ENCODE peak calls at places on chromosome 4, in six cellular contexts. H, K, G, R, C and Y are unnamed samples.
A peak's percentile ranks its signal among the peaks of the same experiment; 100 is the strongest.

GRCh38 chr4:76198411-76199237 is 15.0 kb downstream of the SCARB2 start:
- DNase-seq in H (peak; percentile 82), K (peak; percentile 54), G (peak; percentile 87), R (peak; percentile 62), C (peak; percentile 77), Y (peak; percentile 70)

GRCh38 chr4:154640999-154641398 is 28.5 kb upstream of the FGG start:
- DNase-seq in H (no peak), K (no peak), G (no peak), R (no peak), C (no peak), Y (no peak)

GRCh38 chr4:159757471-159757870 is 654.6 kb downstream of the RAPGEF2 start:
- DNase-seq in H (no peak), K (no peak), G (no peak), R (no peak), C (no peak), Y (no peak)

GRCh38 chr4:71126719-71127118 is 133.3 kb downstream of the DCK start:
- DNase-seq in H (peak; percentile 86), K (no peak), G (peak; percentile 94), R (no peak), C (no peak), Y (no peak)

GRCh38 chr4:2795558-2796260 is 2.8 kb downstream of the SH3BP2 start:
- DNase-seq in H (peak; percentile 42), K (peak; percentile 51), G (no peak), R (no peak), C (no peak), Y (peak; percentile 51)

GRCh38 chr4:76702440-76703122 is 195.4 kb downstream of the SOWAHB start:
- DNase-seq in H (no peak), K (no peak), G (no peak), R (no peak), C (no peak), Y (no peak)

GRCh38 chr4:185523862-185524261 is 11.4 kb downstream of the PDLIM3 start:
- DNase-seq in H (no peak), K (no peak), G (no peak), R (no peak), C (no peak), Y (no peak)

GRCh38 chr4:76011700-76012387 is 4.5 kb upstream of the CXCL9 start:
- DNase-seq in H (no peak), K (no peak), G (peak; percentile 92), R (no peak), C (no peak), Y (no peak)

GRCh38 chr4:89949782-89950387 is 55.2 kb downstream of the MMRN1 start:
- DNase-seq in H (no peak), K (no peak), G (peak; percentile 8), R (no peak), C (no peak), Y (no peak)

GRCh38 chr4:114600672-114601071 is 2.1 kb downstream of the UGT8 start:
- DNase-seq in H (no peak), K (no peak), G (no peak), R (no peak), C (no peak), Y (no peak)

GRCh38 chr4:5459236-5459635 is 249.1 kb downstream of the EVC2 start:
- DNase-seq in H (peak; percentile 32), K (no peak), G (no peak), R (no peak), C (no peak), Y (no peak)

GRCh38 chr4:7800996-7801395 is 138.7 kb downstream of the AFAP1 start:
- DNase-seq in H (peak; percentile 34), K (no peak), G (no peak), R (no peak), C (no peak), Y (no peak)

GRCh38 chr4:108168213-108168671 is 490 bp downstream of the LEF1 start:
- DNase-seq in H (no peak), K (no peak), G (peak; percentile 45), R (no peak), C (no peak), Y (no peak)

GRCh38 chr4:169253904-169254303 is 16.9 kb downstream of the SH3RF1 start:
- DNase-seq in H (no peak), K (no peak), G (peak; percentile 75), R (no peak), C (no peak), Y (no peak)

GRCh38 chr4:169256101-169256612 is 14.6 kb downstream of the SH3RF1 start:
- DNase-seq in H (no peak), K (no peak), G (peak; percentile 80), R (no peak), C (no peak), Y (no peak)

GRCh38 chr4:169252339-169253086 is 18.2 kb downstream of the SH3RF1 start:
- DNase-seq in H (no peak), K (no peak), G (no peak), R (no peak), C (no peak), Y (no peak)

GRCh38 chr4:169253087-169253675 is 17.6 kb downstream of the SH3RF1 start:
- DNase-seq in H (no peak), K (no peak), G (no peak), R (no peak), C (no peak), Y (no peak)

GRCh38 chr4:169254546-169254983 is 16.2 kb downstream of the SH3RF1 start:
- DNase-seq in H (no peak), K (no peak), G (peak; percentile 85), R (peak; percentile 53), C (no peak), Y (no peak)
- H3K27ac ChIP-seq in H (no peak overlapping the region), K (peak overlapping the region; percentile 7), G (peak overlapping the region; percentile 70), R (no peak overlapping the region), C (peak overlapping the region; percentile 28), Y (no peak overlapping the region)

GRCh38 chr4:87076690-87077358 is 142.0 kb downstream of the AFF1 start:
- DNase-seq in H (no peak), K (no peak), G (peak; percentile 37), R (no peak), C (no peak), Y (no peak)

GRCh38 chr4:87071401-87071800 is 136.6 kb downstream of the AFF1 start:
- DNase-seq in H (no peak), K (no peak), G (no peak), R (no peak), C (no peak), Y (no peak)

GRCh38 chr4:87073187-87073569 is 138.4 kb downstream of the AFF1 start:
- DNase-seq in H (no peak), K (no peak), G (no peak), R (no peak), C (no peak), Y (no peak)

GRCh38 chr4:87075876-87076275 is 141.1 kb downstream of the AFF1 start:
- DNase-seq in H (no peak), K (no peak), G (no peak), R (no peak), C (no peak), Y (no peak)

DNA sequence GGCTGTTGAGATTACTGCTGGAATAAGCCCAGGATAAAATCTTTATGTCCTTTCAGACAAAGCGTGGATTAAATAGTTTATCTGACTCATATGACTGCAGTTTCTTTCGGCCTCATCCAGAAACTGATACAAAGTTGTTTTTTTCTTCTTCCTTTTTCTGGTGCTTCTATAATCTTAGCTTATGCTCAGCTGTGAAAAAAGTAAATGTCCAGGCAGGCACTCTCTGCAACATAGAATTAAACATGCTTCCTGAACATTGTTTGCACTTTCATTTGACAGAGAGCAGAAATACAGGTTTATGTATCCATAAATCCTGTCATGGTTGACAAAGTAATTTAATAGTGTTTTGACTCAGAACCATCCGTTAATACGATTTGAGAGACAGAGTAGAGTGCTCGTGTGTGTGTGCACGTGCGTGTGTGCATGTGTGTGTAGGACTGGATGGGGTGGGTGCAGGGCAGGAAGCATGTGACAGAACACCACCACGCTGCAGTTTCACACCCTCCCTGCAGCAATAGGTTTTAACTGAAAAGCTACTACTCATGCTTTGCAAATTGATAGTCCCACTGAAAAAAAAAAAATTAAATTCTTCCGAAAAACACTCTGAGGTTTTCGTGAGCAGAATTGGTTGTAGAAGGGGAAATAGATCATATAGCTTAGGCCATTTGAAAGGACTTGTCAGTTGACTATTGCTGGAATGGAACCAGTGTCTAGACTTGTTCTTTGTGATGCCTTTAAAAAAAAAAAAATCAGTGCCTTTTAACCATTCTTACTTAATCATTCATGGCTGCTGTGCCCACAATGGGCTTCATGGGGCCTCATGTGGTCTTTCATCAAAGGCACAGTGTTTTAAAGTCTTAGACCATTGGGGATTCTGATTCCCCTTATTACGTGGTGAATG is 139.0 kb downstream of the AFF1 start:
- DNase-seq in H (peak; percentile 83), K (peak; percentile 65), G (no peak), R (no peak), C (no peak), Y (no peak)
- H3K27ac ChIP-seq in H (peak overlapping the region; percentile 70), K (peak overlapping the region; percentile 27), G (no peak overlapping the region), R (peak overlapping the region; percentile 79), C (peak overlapping the region; percentile 80), Y (peak overlapping the region; percentile 90)

GRCh38 chr4:124712417-124713212 is at the start of gene ANKRD50:
- DNase-seq in H (peak; percentile 85), K (peak; percentile 92), G (peak; percentile 97), R (peak; percentile 86), C (peak; percentile 76), Y (peak; percentile 89)

GRCh38 chr4:124710253-124710849 is 2.2 kb downstream of the ANKRD50 start:
- DNase-seq in H (no peak), K (no peak), G (peak; percentile 47), R (no peak), C (no peak), Y (no peak)

GRCh38 chr4:124711469-124712416 is 789 bp downstream of the ANKRD50 start:
- DNase-seq in H (peak; percentile 69), K (peak; percentile 68), G (peak; percentile 79), R (peak; percentile 64), C (peak; percentile 24), Y (no peak)

GRCh38 chr4:124708517-124709300 is 3.8 kb downstream of the ANKRD50 start:
- DNase-seq in H (no peak), K (no peak), G (no peak), R (no peak), C (no peak), Y (no peak)

DNA sequence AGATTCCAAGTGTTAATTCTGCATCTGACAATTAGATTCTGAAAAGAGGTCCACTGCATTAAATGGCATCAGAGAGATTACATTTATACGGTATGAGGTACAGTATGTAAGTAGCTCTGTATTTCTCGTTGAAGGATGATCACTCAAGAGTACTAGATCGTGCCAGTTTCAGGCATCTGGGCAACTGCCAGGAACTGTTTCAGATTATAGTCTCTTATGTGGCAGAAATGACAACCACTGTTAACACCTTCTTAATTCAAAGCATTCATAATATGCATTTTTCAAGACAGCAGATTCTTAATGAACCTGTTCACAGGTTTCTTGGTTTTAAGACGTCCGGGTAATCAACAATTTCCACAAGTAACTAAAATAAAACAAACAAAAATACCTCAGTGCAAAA is 1.6 kb downstream of the ANKRD50 start:
- DNase-seq in H (no peak), K (no peak), G (peak; percentile 41), R (no peak), C (no peak), Y (peak; percentile 11)
- H3K27ac ChIP-seq in H (no peak overlapping the region), K (peak overlapping the region; percentile 93), G (peak overlapping the region; percentile 99), R (no peak overlapping the region), C (no peak overlapping the region), Y (no peak overlapping the region)

DNA sequence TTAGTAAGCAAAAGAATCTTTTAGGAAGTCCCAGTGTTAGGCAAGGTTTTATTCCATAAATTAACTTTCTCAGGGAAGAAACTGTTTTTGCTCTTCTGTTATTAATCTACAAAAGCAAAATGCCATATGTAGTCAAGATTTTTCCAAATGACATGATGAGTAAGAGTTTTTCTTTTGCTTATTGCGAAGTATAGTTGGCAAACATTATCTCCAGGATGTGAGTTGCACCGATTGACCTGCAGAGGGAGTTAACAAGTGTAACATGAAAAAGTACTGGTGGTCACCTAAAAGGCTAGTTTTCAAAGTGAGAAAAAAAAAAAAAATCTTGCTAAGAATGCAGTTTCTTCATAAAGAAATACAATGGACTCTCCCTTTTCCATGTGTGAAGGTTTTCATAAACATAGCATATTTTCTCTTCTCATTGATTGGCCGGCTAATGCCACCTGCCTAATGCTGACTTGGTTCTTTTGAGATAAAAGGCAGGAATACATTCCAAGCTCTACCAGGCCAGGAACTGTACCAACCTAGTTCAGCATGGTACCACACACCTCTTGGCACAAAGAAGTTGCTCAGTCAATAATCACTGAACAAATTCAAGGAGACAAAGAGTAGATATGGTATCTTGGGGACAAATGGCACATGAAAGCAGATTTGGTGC is 100.2 kb downstream of the LNX1 start:
- DNase-seq in H (peak; percentile 53), K (no peak), G (peak; percentile 90), R (no peak), C (peak; percentile 48), Y (no peak)
- H3K27ac ChIP-seq in H (no peak overlapping the region), K (no peak overlapping the region), G (peak overlapping the region; percentile 94), R (no peak overlapping the region), C (no peak overlapping the region), Y (no peak overlapping the region)